ENCODE peak calls at places on chromosomes 6 and 20, in ten cellular contexts. B is stimulated activated CD4-positive, alpha-beta T cell treated with anti-CD3 and anti-CD28 coated beads, Interleukin-12 subunit alpha, Interleukin-12 subunit beta, amount 100 ng/mL, for 4 hours; P is effector CD4-positive, alpha-beta T cell; H is lower lobe of right lung; J is T-helper 2 cell; C is central memory CD4-positive, alpha-beta T cell; Y is Ammon's horn; O is HTR-8/SVneo; M is A172; K is Right ventricle myocardium superior. E is an unnamed sample.

GRCh38 chr6:12404651-12405050 is 114.5 kb downstream of the EDN1 start:
- DNase-seq in J (no peak), B (no peak), M (no peak), C (no peak), P (no peak), K (no peak), Y (no peak), H (no peak), O (no peak), E (no peak)

GRCh38 chr6:12602951-12603710 is 113.4 kb upstream of the PHACTR1 start:
- DNase-seq in H (no peak), M (peak), P (no peak), Y (peak), C (no peak), B (no peak), K (no peak), O (peak), J (peak), E (no peak)

GRCh38 chr6:7818480-7819165 is 92.0 kb downstream of the TXNDC5 start:
- DNase-seq in J (no peak), B (no peak), O (no peak), M (no peak), K (peak), H (no peak), Y (no peak), C (no peak), P (no peak), E (no peak)

GRCh38 chr20:7094438-7094997 is 327.0 kb downstream of the BMP2 start:
- DNase-seq in P (no peak), C (no peak), K (no peak), O (no peak), Y (peak), J (peak), B (no peak), M (no peak), H (no peak), E (no peak)

GRCh38 chr20:21177767-21178166 is 51.9 kb downstream of the KIZ start:
- DNase-seq in Y (no peak), J (no peak), M (no peak), O (no peak), H (no peak), C (no peak), K (no peak), P (no peak), B (no peak), E (no peak)

GRCh38 chr6:67952121-67952520 is 683.0 kb upstream of the ADGRB3 start:
- DNase-seq in K (no peak), C (no peak), P (no peak), J (no peak), Y (no peak), M (peak), H (no peak), O (peak), B (no peak), E (no peak)

GRCh38 chr20:17601957-17602356 is 32.1 kb downstream of the DSTN start:
- DNase-seq in Y (no peak), H (no peak), P (no peak), M (no peak), K (no peak), O (no peak), B (no peak), C (no peak), J (no peak), E (no peak)

GRCh38 chr6:39452306-39452705 is 129.8 kb upstream of the KCNK16 start:
- DNase-seq in H (no peak), M (peak), B (no peak), C (no peak), P (no peak), K (no peak), O (no peak), J (no peak), Y (peak), E (no peak)

GRCh38 chr6:117167520-117168271 is 97.7 kb upstream of the VGLL2 start:
- DNase-seq in P (no peak), J (no peak), K (no peak), Y (no peak), B (no peak), C (no peak), H (no peak), O (peak), M (peak), E (no peak)

GRCh38 chr6:35737413-35738211 is 780 bp downstream of the ARMC12 start:
- DNase-seq in C (peak), P (no peak), J (peak), H (no peak), Y (peak), B (no peak), O (peak), K (no peak), M (peak), E (no peak)

GRCh38 chr6:89611666-89612065 is 26.9 kb downstream of the LYRM2 start:
- DNase-seq in J (peak), O (no peak), C (no peak), M (peak), B (no peak), Y (no peak), P (no peak), H (no peak), K (no peak), E (no peak)

GRCh38 chr6:56860466-56860865 is 94.4 kb upstream of the BEND6 start:
- DNase-seq in O (peak), H (no peak), M (peak), C (no peak), B (no peak), J (no peak), Y (no peak), K (no peak), P (no peak), E (no peak)

GRCh38 chr6:2114100-2114499 is 131.3 kb downstream of the GMDS start:
- DNase-seq in B (no peak), C (no peak), O (no peak), H (no peak), P (no peak), J (no peak), K (no peak), M (no peak), Y (no peak), E (no peak)

GRCh38 chr20:50317644-50318043 is 127.0 kb downstream of the CEBPB start:
- DNase-seq in P (no peak), M (no peak), Y (no peak), H (no peak), O (no peak), J (no peak), K (no peak), B (no peak), C (no peak), E (no peak)

GRCh38 chr6:24947636-24948035 is 11.9 kb upstream of the RIPOR2 start:
- DNase-seq in B (no peak), O (no peak), C (no peak), P (no peak), J (no peak), M (no peak), H (no peak), K (no peak), Y (no peak), E (no peak)

GRCh38 chr6:152267967-152268845 is 369.0 kb downstream of the SYNE1 start:
- DNase-seq in J (peak), B (no peak), M (no peak), H (no peak), P (peak), K (no peak), C (peak), O (peak), Y (no peak), E (no peak)

GRCh38 chr20:7399114-7399513 is 541.1 kb downstream of the HAO1 start:
- DNase-seq in B (no peak), O (no peak), P (no peak), H (no peak), C (no peak), M (no peak), Y (no peak), K (no peak), J (no peak), E (no peak)

GRCh38 chr6:144153260-144153659 is 2.9 kb downstream of the STX11 start:
- DNase-seq in B (no peak), O (no peak), Y (peak), J (no peak), C (no peak), M (no peak), H (no peak), K (no peak), P (no peak), E (no peak)

GRCh38 chr6:152206072-152206818 is 398.8 kb downstream of the ESR1 start:
- DNase-seq in P (peak), M (no peak), K (peak), C (peak), B (peak), J (peak), H (no peak), O (peak), Y (peak), E (no peak)

GRCh38 chr6:167832497-167833395 is 6.0 kb downstream of the AFDN start:
- DNase-seq in B (no peak), H (no peak), Y (no peak), K (no peak), P (no peak), J (no peak), M (no peak), C (no peak), O (no peak), E (no peak)